ENCODE peak calls at places on chromosome 14, in eight cellular contexts. D is CD8-positive, alpha-beta memory T cell; U is left lung; B is lower lobe of right lung; G is heart left ventricle; L is Peyer's patch; J is CD8-positive, alpha-beta T cell; K is brain microvascular endothelial cell. A is an unnamed sample.

GRCh38 chr14:60250318-60251035 is 1.5 kb downstream of the PPM1A start:
- DNase-seq in D (no peak), U (no peak), B (no peak), G (no peak), L (no peak), J (no peak), K (no peak), A (peak; percentile 40)

GRCh38 chr14:54187439-54187838 is 209.4 kb upstream of the CDKN3 start:
- DNase-seq in D (no peak), U (no peak), B (no peak), G (no peak), L (no peak), J (no peak), K (no peak), A (no peak)

GRCh38 chr14:90698379-90698869 is 117.8 kb downstream of the TTC7B start:
- DNase-seq in D (no peak), U (no peak), B (no peak), G (peak; percentile 77), L (no peak), J (no peak), K (no peak), A (peak; percentile 69)

GRCh38 chr14:35853225-35853624 is 27.1 kb downstream of the BRMS1L start:
- DNase-seq in D (no peak), U (no peak), B (no peak), G (no peak), L (no peak), J (no peak), K (no peak), A (no peak)

GRCh38 chr14:68141531-68142088 is 322.0 kb downstream of the RAD51B start:
- DNase-seq in D (no peak), U (no peak), B (no peak), G (no peak), L (no peak), J (no peak), K (no peak), A (no peak)

GRCh38 chr14:68734231-68734732 is 58.6 kb downstream of the ZFP36L1 start:
- DNase-seq in D (no peak), U (no peak), B (no peak), G (no peak), L (no peak), J (peak; percentile 12), K (no peak), A (no peak)

GRCh38 chr14:106691601-106692291 is 1165.4 kb downstream of the TMEM121 start:
- DNase-seq in D (peak; percentile 46), U (peak; percentile 35), B (peak; percentile 56), G (peak; percentile 56), L (no peak), J (no peak), K (no peak), A (no peak)

GRCh38 chr14:24411468-24412454 is 13.0 kb downstream of the NYNRIN start:
- DNase-seq in D (peak; percentile 23), U (no peak), B (no peak), G (peak; percentile 18), L (no peak), J (no peak), K (peak; percentile 51), A (peak; percentile 82)

GRCh38 chr14:68145036-68145435 is 325.5 kb downstream of the RAD51B start:
- DNase-seq in D (no peak), U (no peak), B (no peak), G (no peak), L (no peak), J (no peak), K (no peak), A (no peak)

GRCh38 chr14:70713096-70713875 is 71.6 kb downstream of the TTC9 start:
- DNase-seq in D (no peak), U (no peak), B (no peak), G (no peak), L (no peak), J (no peak), K (no peak), A (peak; percentile 83)

GRCh38 chr14:87309557-87309956 is 683.4 kb downstream of the GALC start:
- DNase-seq in D (no peak), U (no peak), B (no peak), G (no peak), L (no peak), J (no peak), K (no peak), A (no peak)

GRCh38 chr14:77040995-77041744 is 12.7 kb upstream of the IRF2BPL start:
- DNase-seq in D (peak; percentile 63), U (no peak), B (no peak), G (no peak), L (no peak), J (no peak), K (no peak), A (no peak)

GRCh38 chr14:54979039-54979438 is 47.9 kb downstream of the WDHD1 start:
- DNase-seq in D (no peak), U (no peak), B (no peak), G (no peak), L (no peak), J (no peak), K (no peak), A (no peak)

GRCh38 chr14:33070474-33070873 is 131.8 kb downstream of the NPAS3 start:
- DNase-seq in D (no peak), U (no peak), B (no peak), G (no peak), L (no peak), J (no peak), K (no peak), A (no peak)
- H3K36me3 ChIP-seq in D (no peaks in the 10 kb centered on the region), U (no peaks in the 10 kb centered on the region), B (no peaks in the 10 kb centered on the region), G (no peaks in the 10 kb centered on the region), L (no peaks in the 10 kb centered on the region), J (no peaks in the 10 kb centered on the region), K (no peaks in the 10 kb centered on the region), A (no peaks in the 10 kb centered on the region)

GRCh38 chr14:30883508-30884294 is 9.3 kb downstream of the COCH start:
- DNase-seq in D (no peak), U (no peak), B (no peak), G (no peak), L (no peak), J (no peak), K (no peak), A (no peak)
- H3K36me3 ChIP-seq in D (no peaks in the 10 kb centered on the region), U (no peaks in the 10 kb centered on the region), B (no peaks in the 10 kb centered on the region), G (no peaks in the 10 kb centered on the region), L (no peaks in the 10 kb centered on the region), J (no peaks in the 10 kb centered on the region), K (no peaks in the 10 kb centered on the region), A (no peaks in the 10 kb centered on the region)

GRCh38 chr14:100336618-100337530 is 13.7 kb downstream of the SLC25A47 start:
- DNase-seq in D (no peak), U (no peak), B (peak; percentile 20), G (no peak), L (no peak), J (no peak), K (no peak), A (no peak)
- H3K36me3 ChIP-seq in D (no peaks in the 10 kb centered on the region), U (no peaks in the 10 kb centered on the region), B (peaks cover 77% of the 10 kb centered on the region), G (peaks cover 72% of the 10 kb centered on the region), L (no peaks in the 10 kb centered on the region), J (peaks cover 8% of the 10 kb centered on the region), K (peaks cover 60% of the 10 kb centered on the region), A (peaks cover 10% of the 10 kb centered on the region)

GRCh38 chr14:104771918-104772706 is 19.2 kb downstream of the SIVA1 start:
- DNase-seq in D (no peak), U (no peak), B (no peak), G (no peak), L (no peak), J (no peak), K (no peak), A (no peak)
- H3K36me3 ChIP-seq in D (no peaks in the 10 kb centered on the region), U (no peaks in the 10 kb centered on the region), B (peaks cover 60% of the 10 kb centered on the region), G (peaks cover 55% of the 10 kb centered on the region), L (no peaks in the 10 kb centered on the region), J (peaks cover 4% of the 10 kb centered on the region), K (peaks cover 44% of the 10 kb centered on the region), A (peaks cover 22% of the 10 kb centered on the region)

GRCh38 chr14:81200041-81200440 is 20.7 kb downstream of the GTF2A1 start:
- DNase-seq in D (no peak), U (no peak), B (no peak), G (no peak), L (no peak), J (no peak), K (no peak), A (no peak)
- H3K36me3 ChIP-seq in D (peaks cover 26% of the 10 kb centered on the region), U (no peaks in the 10 kb centered on the region), B (peaks cover 77% of the 10 kb centered on the region), G (peaks cover 91% of the 10 kb centered on the region), L (no peaks in the 10 kb centered on the region), J (peaks cover 18% of the 10 kb centered on the region), K (peaks cover 18% of the 10 kb centered on the region), A (peaks cover 15% of the 10 kb centered on the region)

GRCh38 chr14:52711666-52712065 is 4.7 kb downstream of the PSMC6 start:
- DNase-seq in D (no peak), U (no peak), B (no peak), G (no peak), L (no peak), J (no peak), K (no peak), A (no peak)

DNA sequence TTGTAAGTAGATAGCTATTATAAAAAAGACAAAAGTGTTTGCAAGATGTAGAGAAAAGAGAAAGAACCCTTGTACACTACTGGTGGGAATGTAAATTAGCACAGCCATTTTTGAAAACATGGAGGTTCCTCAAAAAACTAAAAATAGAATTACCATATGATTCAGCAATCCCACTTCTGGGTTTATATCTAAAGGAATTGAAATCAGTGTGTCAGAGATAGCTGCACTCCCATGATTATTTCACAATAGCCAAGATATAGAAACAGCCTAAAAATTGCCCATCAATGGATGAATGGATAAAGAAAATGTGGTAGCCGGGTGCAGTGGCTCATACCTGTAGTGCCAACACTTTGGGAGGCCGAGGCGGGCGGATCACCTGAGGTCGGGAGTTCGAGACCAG is 9.2 kb downstream of the PSMC6 start:
- DNase-seq in D (no peak), U (no peak), B (no peak), G (no peak), L (no peak), J (no peak), K (no peak), A (no peak)
- H3K36me3 ChIP-seq in D (peaks cover 39% of the 10 kb centered on the region), U (no peaks in the 10 kb centered on the region), B (peaks cover 98% of the 10 kb centered on the region), G (peaks cover 100% of the 10 kb centered on the region), L (peaks cover 3% of the 10 kb centered on the region), J (peaks cover 50% of the 10 kb centered on the region), K (peaks cover 69% of the 10 kb centered on the region), A (peaks cover 62% of the 10 kb centered on the region)